ENCODE peak calls at places on chromosomes 1 and 21, in nine cellular contexts. K is left kidney; B is astrocyte; C is mucosa of descending colon; T is adipocyte; L is left colon; Z is naive thymus-derived CD8-positive, alpha-beta T cell; P is fibroblast of villous mesenchyme; E is CD8-positive, alpha-beta memory T cell. M is an unnamed sample.

GRCh38 chr21:29504751-29505321 is 206.1 kb downstream of the BACH1 start:
- DNase-seq in T (peak), Z (no peak), L (no peak), P (no peak), K (no peak), E (no peak), B (peak), C (no peak), M (no peak)

GRCh38 chr1:23111600-23112535 is 56.8 kb downstream of the LUZP1 start:
- DNase-seq in Z (no peak), B (no peak), T (no peak), L (no peak), C (no peak), E (no peak), K (no peak), P (peak), M (no peak)

GRCh38 chr1:54312874-54313316 is 93.3 kb downstream of the SSBP3 start:
- DNase-seq in K (peak), Z (no peak), E (no peak), B (peak), L (peak), T (peak), P (peak), C (no peak), M (no peak)

GRCh38 chr21:35974801-35975200 is 85.5 kb downstream of the SETD4 start:
- DNase-seq in B (peak), C (no peak), Z (no peak), L (no peak), T (no peak), E (no peak), K (no peak), P (peak), M (no peak)

GRCh38 chr1:117512728-117513321 is 93.0 kb upstream of the TENT5C start:
- DNase-seq in K (peak), Z (no peak), P (peak), T (peak), E (peak), L (no peak), C (no peak), B (no peak), M (peak)

GRCh38 chr1:41741244-41741643 is 177.5 kb downstream of the HIVEP3 start:
- DNase-seq in P (no peak), L (no peak), C (peak), B (no peak), T (no peak), K (no peak), E (no peak), Z (no peak), M (no peak)

GRCh38 chr1:224828691-224829090 is 100.8 kb upstream of the DNAH14 start:
- DNase-seq in T (peak), C (no peak), L (no peak), E (no peak), K (no peak), P (peak), Z (no peak), B (peak), M (no peak)

GRCh38 chr1:99731384-99731783 is 35.1 kb downstream of the FRRS1 start:
- DNase-seq in Z (no peak), T (peak), E (no peak), K (no peak), L (no peak), P (no peak), C (no peak), B (peak), M (no peak)

GRCh38 chr1:185556551-185556950 is 177.6 kb upstream of the HMCN1 start:
- DNase-seq in P (no peak), Z (no peak), T (peak), C (no peak), E (no peak), K (no peak), B (no peak), L (no peak), M (no peak)

GRCh38 chr1:60394436-60394835 is 320.9 kb upstream of the C1orf87 start:
- DNase-seq in P (peak), E (no peak), L (no peak), K (no peak), T (no peak), B (peak), Z (no peak), C (no peak), M (no peak)

GRCh38 chr1:167542109-167543032 is 11.2 kb downstream of the CREG1 start:
- DNase-seq in P (no peak), E (no peak), K (no peak), L (no peak), B (no peak), Z (no peak), C (no peak), T (no peak), M (no peak)

GRCh38 chr1:225693085-225693698 is 40.3 kb upstream of the ENAH start:
- DNase-seq in P (no peak), Z (no peak), B (no peak), L (no peak), T (no peak), K (no peak), C (no peak), E (no peak), M (no peak)

GRCh38 chr1:8093221-8093980 is 67.3 kb upstream of the ERRFI1 start:
- DNase-seq in K (no peak), Z (no peak), L (no peak), P (no peak), C (no peak), E (no peak), T (no peak), B (no peak), M (no peak)

GRCh38 chr1:208198271-208198670 is 45.9 kb downstream of the PLXNA2 start:
- DNase-seq in B (no peak), E (no peak), P (no peak), Z (no peak), T (no peak), C (no peak), K (no peak), L (no peak), M (no peak)

GRCh38 chr1:171984850-171985485 is 143.7 kb downstream of the DNM3 start:
- DNase-seq in L (no peak), K (peak), Z (no peak), B (peak), C (no peak), T (peak), P (peak), E (peak), M (peak)

GRCh38 chr1:60149254-60149653 is 75.7 kb upstream of the C1orf87 start:
- DNase-seq in C (peak), Z (no peak), L (peak), K (no peak), B (no peak), P (no peak), T (no peak), E (no peak), M (no peak)

GRCh38 chr1:59431566-59432294 is 134.8 kb downstream of the FGGY start:
- DNase-seq in T (peak), E (no peak), L (no peak), P (no peak), C (no peak), K (no peak), B (no peak), Z (no peak), M (no peak)

GRCh38 chr1:91546301-91546581 is 45.6 kb downstream of the CDC7 start:
- DNase-seq in T (no peak), C (no peak), P (no peak), Z (no peak), E (no peak), B (no peak), K (no peak), L (no peak), M (no peak)

GRCh38 chr1:198880397-198880796 is 241.6 kb downstream of the PTPRC start:
- DNase-seq in L (no peak), C (no peak), T (peak), B (peak), E (no peak), P (peak), Z (no peak), K (no peak), M (no peak)

GRCh38 chr21:43916691-43917514 is 51.9 kb downstream of the AGPAT3 start:
- DNase-seq in E (peak), T (no peak), P (peak), C (no peak), K (no peak), Z (peak), B (no peak), L (peak), M (peak)

GRCh38 chr1:201423655-201424610 is 2.4 kb upstream of the TNNI1 start:
- DNase-seq in K (no peak), B (no peak), C (no peak), L (no peak), Z (no peak), T (no peak), E (no peak), P (no peak), M (no peak)

GRCh38 chr1:229287257-229287656 is 16.3 kb downstream of the RAB4A start:
- DNase-seq in L (no peak), T (no peak), B (no peak), K (no peak), Z (no peak), E (no peak), C (no peak), P (no peak), M (no peak)

GRCh38 chr1:223639333-223639749 is 26.2 kb downstream of the CAPN8 start:
- DNase-seq in E (no peak), L (no peak), P (no peak), B (peak), K (no peak), T (no peak), C (no peak), Z (no peak), M (no peak)

GRCh38 chr1:62800825-62801306 is 16.9 kb downstream of the ATG4C start:
- DNase-seq in P (peak), B (peak), K (no peak), C (no peak), L (no peak), E (no peak), T (no peak), Z (no peak), M (no peak)

GRCh38 chr21:27425172-27425571 is 458.3 kb upstream of the ADAMTS5 start:
- DNase-seq in P (no peak), K (no peak), C (no peak), E (no peak), B (no peak), T (no peak), Z (no peak), L (no peak), M (no peak)

GRCh38 chr1:235918032-235918431 is 51.3 kb upstream of the LYST start:
- DNase-seq in K (peak), L (no peak), T (no peak), Z (no peak), E (no peak), B (no peak), P (no peak), C (no peak), M (no peak)

M was measured in naive thymus-derived CD4-positive, alpha-beta T cell.